ENCODE peak calls at places on chromosome 10, in four cellular contexts. R, P, G and H are unnamed samples.

GRCh38 chr10:119786117-119786769 is 60.4 kb downstream of the INPP5F start:
- DNase-seq in P (no peak), R (no peak), G (no peak), H (peak; percentile 61)

GRCh38 chr10:76920581-76920980 is 717.0 kb downstream of the KCNMA1 start:
- DNase-seq in G (no peak), R (no peak), P (no peak), H (no peak)

GRCh38 chr10:66886848-66887247 is 39.0 kb upstream of the LRRTM3 start:
- DNase-seq in R (no peak), P (no peak), G (no peak), H (no peak)

GRCh38 chr10:46018453-46019169 is 11.8 kb downstream of the NCOA4 start:
- DNase-seq in R (no peak), P (no peak), G (no peak), H (no peak)

GRCh38 chr10:24912214-24912613 is 40.2 kb downstream of the PRTFDC1 start:
- DNase-seq in R (no peak), P (no peak), G (peak; percentile 82), H (peak; percentile 73)

GRCh38 chr10:3779146-3779707 is 5.8 kb downstream of the KLF6 start:
- DNase-seq in P (no peak), R (no peak), G (peak; percentile 27), H (peak; percentile 31)

GRCh38 chr10:112330154-112330553 is 43.8 kb upstream of the ACSL5 start:
- DNase-seq in R (no peak), P (peak; percentile 61), G (no peak), H (no peak)

GRCh38 chr10:59126992-59127391 is 49.5 kb upstream of the PHYHIPL start:
- DNase-seq in G (peak; percentile 42), R (no peak), P (no peak), H (no peak)

GRCh38 chr10:132901351-132901750 is 41.0 kb downstream of the CFAP46 start:
- DNase-seq in G (no peak), P (no peak), R (no peak), H (no peak)

GRCh38 chr10:132899751-132900065 is 42.7 kb downstream of the CFAP46 start:
- DNase-seq in R (no peak), G (no peak), P (no peak), H (no peak)

GRCh38 chr10:132898391-132899053 is 43.8 kb downstream of the CFAP46 start:
- DNase-seq in G (no peak), P (no peak), R (no peak), H (no peak)

GRCh38 chr10:132899054-132899750 is 43.2 kb downstream of the CFAP46 start:
- DNase-seq in P (no peak), G (no peak), R (no peak), H (no peak)

GRCh38 chr10:132900211-132900756 is 42.1 kb downstream of the CFAP46 start:
- DNase-seq in P (no peak), G (no peak), R (no peak), H (no peak)
- H3K36me3 ChIP-seq in P (no peaks in the 10 kb centered on the region), G (no peaks in the 10 kb centered on the region), R (no peaks in the 10 kb centered on the region), H (no peaks in the 10 kb centered on the region)

GRCh38 chr10:120861200-120861599 is 10.0 kb downstream of the WDR11 start:
- DNase-seq in R (no peak), P (no peak), G (no peak), H (no peak)
- H3K36me3 ChIP-seq in R (peaks cover 9% of the 10 kb centered on the region), P (no peaks in the 10 kb centered on the region), G (peaks cover 5% of the 10 kb centered on the region), H (peaks cover 66% of the 10 kb centered on the region)

GRCh38 chr10:34474555-34474954 is 340.5 kb downstream of the PARD3 start:
- DNase-seq in R (no peak), G (no peak), P (no peak), H (no peak)

GRCh38 chr10:34475222-34475621 is 339.9 kb downstream of the PARD3 start:
- DNase-seq in G (no peak), R (no peak), P (no peak), H (no peak)

GRCh38 chr10:34473174-34474059 is 341.7 kb downstream of the PARD3 start:
- DNase-seq in R (no peak), G (no peak), P (peak; percentile 46), H (peak; percentile 18)

GRCh38 chr10:34476607-34477006 is 338.5 kb downstream of the PARD3 start:
- DNase-seq in R (no peak), G (peak; percentile 54), P (no peak), H (no peak)

DNA sequence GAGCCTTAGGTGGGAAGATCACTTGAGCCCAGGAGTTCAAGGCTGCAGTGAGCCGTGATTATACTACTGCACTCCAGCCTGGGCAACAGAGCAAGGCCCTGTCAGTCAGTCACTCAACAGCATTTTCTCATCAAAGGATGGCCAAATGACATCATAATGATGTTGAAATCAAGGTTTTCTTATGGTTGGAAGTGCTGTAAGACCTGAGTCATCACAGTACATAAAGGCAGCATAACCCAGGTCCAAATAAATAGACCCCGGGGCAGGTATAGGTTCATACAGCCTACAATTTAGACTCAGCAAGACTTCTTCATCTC is 341.1 kb downstream of the PARD3 start:
- DNase-seq in P (no peak), G (peak; percentile 98), R (no peak), H (peak; percentile 64)
- H3K36me3 ChIP-seq in P (no peaks in the 10 kb centered on the region), G (peaks cover 2% of the 10 kb centered on the region), R (no peaks in the 10 kb centered on the region), H (no peaks in the 10 kb centered on the region)

GRCh38 chr10:126563361-126563760 is 107.1 kb downstream of the C10orf90 start:
- DNase-seq in G (no peak), P (no peak), R (no peak), H (no peak)
- H3K36me3 ChIP-seq in G (no peaks in the 10 kb centered on the region), P (no peaks in the 10 kb centered on the region), R (no peaks in the 10 kb centered on the region), H (no peaks in the 10 kb centered on the region)

GRCh38 chr10:86899670-86900276 is 57.6 kb downstream of the MMRN2 start:
- DNase-seq in P (peak; percentile 86), R (peak; percentile 17), G (peak; percentile 63), H (peak; percentile 80)

GRCh38 chr10:86899128-86899527 is 58.3 kb downstream of the MMRN2 start:
- DNase-seq in P (no peak), G (no peak), R (no peak), H (no peak)

GRCh38 chr10:86904600-86904999 is 52.8 kb downstream of the MMRN2 start:
- DNase-seq in G (no peak), R (no peak), P (no peak), H (no peak)

GRCh38 chr10:86905429-86905828 is 52.0 kb downstream of the MMRN2 start:
- DNase-seq in G (no peak), R (no peak), P (no peak), H (no peak)

DNA sequence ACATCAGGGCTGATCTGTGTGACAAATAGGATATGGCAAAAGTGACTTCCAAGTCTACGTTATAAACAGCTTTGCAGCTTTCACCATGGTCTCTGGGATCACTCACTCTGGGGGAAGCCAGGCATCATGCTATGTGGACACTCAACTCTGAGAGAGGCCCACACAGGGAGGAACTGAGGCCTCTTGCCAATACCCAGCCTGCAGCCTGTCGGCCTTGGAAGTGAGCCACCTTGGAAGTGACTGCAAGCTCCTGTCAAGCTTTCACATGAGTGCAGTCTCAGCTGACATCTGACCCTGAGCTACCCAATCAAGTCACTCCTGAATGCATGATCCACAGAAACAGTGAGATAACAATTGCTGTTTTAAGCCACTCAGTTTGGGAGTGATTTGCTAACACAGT is 56.5 kb downstream of the MMRN2 start:
- DNase-seq in G (no peak), P (peak; percentile 93), R (no peak), H (peak; percentile 96)
- H3K36me3 ChIP-seq in G (peaks cover 7% of the 10 kb centered on the region), P (no peaks in the 10 kb centered on the region), R (no peaks in the 10 kb centered on the region), H (no peaks in the 10 kb centered on the region)

GRCh38 chr10:91944880-91945630 is 21.5 kb downstream of the BTAF1 start:
- DNase-seq in R (no peak), P (no peak), G (peak; percentile 46), H (no peak)
- H3K36me3 ChIP-seq in R (peaks cover 17% of the 10 kb centered on the region), P (no peaks in the 10 kb centered on the region), G (peaks cover 1% of the 10 kb centered on the region), H (peaks cover 47% of the 10 kb centered on the region)

GRCh38 chr10:70212879-70213278 is 20.4 kb downstream of the PPA1 start:
- DNase-seq in R (no peak), P (no peak), G (no peak), H (no peak)
- H3K36me3 ChIP-seq in R (peaks cover 7% of the 10 kb centered on the region), P (no peaks in the 10 kb centered on the region), G (peaks cover 15% of the 10 kb centered on the region), H (peaks cover 23% of the 10 kb centered on the region)

GRCh38 chr10:99883523-99883922 is 101.1 kb downstream of the ABCC2 start:
- DNase-seq in P (no peak), G (no peak), R (no peak), H (peak; percentile 17)
- H3K36me3 ChIP-seq in P (no peaks in the 10 kb centered on the region), G (peaks cover 19% of the 10 kb centered on the region), R (peaks cover under 1% of the 10 kb centered on the region), H (peaks cover 65% of the 10 kb centered on the region)

GRCh38 chr10:122230222-122230621 is 40.9 kb upstream of the BTBD16 start:
- DNase-seq in R (no peak), G (no peak), P (no peak), H (no peak)

GRCh38 chr10:122229678-122230077 is 41.4 kb upstream of the BTBD16 start:
- DNase-seq in P (no peak), G (no peak), R (no peak), H (no peak)

GRCh38 chr10:122233857-122234348 is 37.2 kb upstream of the BTBD16 start:
- DNase-seq in R (no peak), P (no peak), G (no peak), H (peak; percentile 49)

GRCh38 chr10:122234416-122234815 is 36.7 kb upstream of the BTBD16 start:
- DNase-seq in P (no peak), R (no peak), G (no peak), H (no peak)

GRCh38 chr10:122232781-122233180 is 38.3 kb upstream of the BTBD16 start:
- DNase-seq in P (no peak), R (no peak), G (peak; percentile 61), H (peak; percentile 78)
- H3K36me3 ChIP-seq in P (no peaks in the 10 kb centered on the region), R (no peaks in the 10 kb centered on the region), G (peaks cover 24% of the 10 kb centered on the region), H (peaks cover 36% of the 10 kb centered on the region)

GRCh38 chr10:73788864-73789658 is 3.7 kb downstream of the ZSWIM8 start:
- DNase-seq in P (no peak), G (no peak), R (no peak), H (no peak)
- H3K36me3 ChIP-seq in P (no peaks in the 10 kb centered on the region), G (peaks cover 36% of the 10 kb centered on the region), R (peaks cover 38% of the 10 kb centered on the region), H (peaks cover 27% of the 10 kb centered on the region)